ENCODE peak calls at places on chromosome 10, in six cellular contexts. One of them, this sample, is unnamed.
A peak's percentile ranks its signal among the peaks of the same experiment; 100 is the strongest.

GRCh38 chr10:31126593-31126992 is 94.9 kb upstream of the ZNF438 start:
- ATAC-seq in HepG2: no peak
- ATAC-seq in upper lobe of left lung: no peak
- ATAC-seq in A549: no peak
- ATAC-seq in GM12878: no peak
- ATAC-seq in K562: no peak
- ATAC-seq in this sample: no peak

GRCh38 chr10:77090381-77091356 is 546.9 kb downstream of the KCNMA1 start:
- ATAC-seq in HepG2: no peak
- ATAC-seq in upper lobe of left lung: no peak
- ATAC-seq in A549: no peak
- ATAC-seq in GM12878: no peak
- ATAC-seq in K562: no peak
- ATAC-seq in this sample: no peak

GRCh38 chr10:34758447-34758996 is 56.6 kb downstream of the PARD3 start:
- ATAC-seq in HepG2: no peak
- ATAC-seq in upper lobe of left lung: no peak
- ATAC-seq in A549: peak; percentile 96
- ATAC-seq in GM12878: peak; percentile 76
- ATAC-seq in K562: peak; percentile 89
- ATAC-seq in this sample: no peak

GRCh38 chr10:36534471-36535002 is 590.9 kb upstream of the ANKRD30A start:
- ATAC-seq in HepG2: peak; percentile 50
- ATAC-seq in upper lobe of left lung: no peak
- ATAC-seq in A549: no peak
- ATAC-seq in GM12878: peak; percentile 77
- ATAC-seq in K562: no peak
- ATAC-seq in this sample: no peak

GRCh38 chr10:6383099-6383812 is 180.5 kb downstream of the PFKFB3 start:
- ATAC-seq in HepG2: no peak
- ATAC-seq in upper lobe of left lung: no peak
- ATAC-seq in A549: no peak
- ATAC-seq in GM12878: no peak
- ATAC-seq in K562: no peak
- ATAC-seq in this sample: peak; percentile 72

GRCh38 chr10:89592539-89592938 is 52.5 kb downstream of the PANK1 start:
- ATAC-seq in HepG2: no peak
- ATAC-seq in upper lobe of left lung: no peak
- ATAC-seq in A549: no peak
- ATAC-seq in GM12878: no peak
- ATAC-seq in K562: no peak
- ATAC-seq in this sample: no peak

GRCh38 chr10:48671914-48672595 is 12.6 kb upstream of the WDFY4 start:
- ATAC-seq in HepG2: no peak
- ATAC-seq in upper lobe of left lung: peak; percentile 69
- ATAC-seq in A549: no peak
- ATAC-seq in GM12878: peak; percentile 70
- ATAC-seq in K562: peak; percentile 37
- ATAC-seq in this sample: no peak

GRCh38 chr10:17238445-17239275 is 10.6 kb downstream of the VIM start:
- ATAC-seq in HepG2: no peak
- ATAC-seq in upper lobe of left lung: no peak
- ATAC-seq in A549: peak; percentile 80
- ATAC-seq in GM12878: peak; percentile 26
- ATAC-seq in K562: peak; percentile 58
- ATAC-seq in this sample: peak; percentile 45

GRCh38 chr10:69731184-69731583 is 70.5 kb upstream of the COL13A1 start:
- ATAC-seq in HepG2: no peak
- ATAC-seq in upper lobe of left lung: no peak
- ATAC-seq in A549: no peak
- ATAC-seq in GM12878: no peak
- ATAC-seq in K562: no peak
- ATAC-seq in this sample: no peak

GRCh38 chr10:95297402-95297801 is 6.6 kb upstream of the PDLIM1 start:
- ATAC-seq in HepG2: no peak
- ATAC-seq in upper lobe of left lung: no peak
- ATAC-seq in A549: no peak
- ATAC-seq in GM12878: peak; percentile 44
- ATAC-seq in K562: peak; percentile 87
- ATAC-seq in this sample: no peak

GRCh38 chr10:77787440-77787839 is 139.1 kb downstream of the DLG5 start:
- ATAC-seq in HepG2: no peak
- ATAC-seq in upper lobe of left lung: no peak
- ATAC-seq in A549: no peak
- ATAC-seq in GM12878: no peak
- ATAC-seq in K562: no peak
- ATAC-seq in this sample: no peak

GRCh38 chr10:93599335-93599734 is 1.7 kb downstream of the RBP4 start:
- ATAC-seq in HepG2: no peak
- ATAC-seq in upper lobe of left lung: no peak
- ATAC-seq in A549: no peak
- ATAC-seq in GM12878: no peak
- ATAC-seq in K562: no peak
- ATAC-seq in this sample: no peak
- TF ChIP-seq POLR2A in HepG2: no peak
- TF ChIP-seq POLR2A in upper lobe of left lung: no peak
- TF ChIP-seq POLR2A in A549: no peak
- TF ChIP-seq POLR2A in GM12878: no peak
- TF ChIP-seq POLR2A in K562: no peak
- TF ChIP-seq POLR2A in this sample: no peak

GRCh38 chr10:110305767-110306451 is 1.2 kb upstream of the SMNDC1 start:
- ATAC-seq in HepG2: peak; percentile 51
- ATAC-seq in upper lobe of left lung: peak; percentile 88
- ATAC-seq in A549: peak; percentile 69
- ATAC-seq in GM12878: peak; percentile 72
- ATAC-seq in K562: peak; percentile 71
- ATAC-seq in this sample: peak; percentile 40

GRCh38 chr10:110304394-110304779 is 333 bp downstream of the SMNDC1 start:
- ATAC-seq in HepG2: peak; percentile 83
- ATAC-seq in upper lobe of left lung: peak; percentile 80
- ATAC-seq in A549: peak; percentile 79
- ATAC-seq in GM12878: peak; percentile 72
- ATAC-seq in K562: peak; percentile 87
- ATAC-seq in this sample: peak; percentile 73

GRCh38 chr10:110306452-110306768 is 1.7 kb upstream of the SMNDC1 start:
- ATAC-seq in HepG2: no peak
- ATAC-seq in upper lobe of left lung: no peak
- ATAC-seq in A549: no peak
- ATAC-seq in GM12878: no peak
- ATAC-seq in K562: no peak
- ATAC-seq in this sample: no peak

GRCh38 chr10:110303681-110304080 is 1.0 kb downstream of the SMNDC1 start:
- ATAC-seq in HepG2: no peak
- ATAC-seq in upper lobe of left lung: no peak
- ATAC-seq in A549: no peak
- ATAC-seq in GM12878: no peak
- ATAC-seq in K562: no peak
- ATAC-seq in this sample: no peak

DNA sequence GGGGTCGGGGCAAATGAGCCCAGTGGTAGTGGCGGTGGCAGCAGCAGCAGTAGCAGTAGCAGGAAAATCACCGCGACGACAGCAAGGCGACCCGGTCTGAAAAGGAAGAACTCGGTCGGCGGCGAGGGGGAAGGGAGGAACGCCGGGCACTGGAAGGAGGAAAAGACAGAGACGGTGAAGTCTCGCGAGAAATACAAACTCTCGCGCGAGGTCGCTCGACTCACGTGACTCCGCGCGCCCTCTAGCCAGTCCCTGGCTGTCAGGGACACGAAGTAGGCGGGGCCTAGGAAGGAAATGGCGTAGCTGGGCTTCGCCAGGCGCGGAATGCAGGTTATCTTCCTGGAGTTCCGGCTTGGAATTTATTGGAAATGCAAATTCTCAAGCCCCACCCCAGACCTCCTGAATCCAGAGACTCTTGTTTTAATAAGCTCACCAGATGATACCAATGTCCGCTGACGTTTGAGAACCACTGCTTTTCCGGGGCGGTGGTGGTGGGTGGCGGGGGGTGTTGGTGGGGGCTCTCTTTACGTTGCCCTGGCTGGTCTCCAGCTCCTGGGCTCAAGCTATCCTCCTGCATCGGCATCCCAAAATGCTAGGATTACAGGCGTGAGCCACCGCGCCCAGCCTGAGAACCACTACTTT is at the start of gene SMNDC1:
- ATAC-seq in HepG2: peak; percentile 94
- ATAC-seq in upper lobe of left lung: peak; percentile 99
- ATAC-seq in A549: peak; percentile 91
- ATAC-seq in GM12878: peak; percentile 91
- ATAC-seq in K562: peak; percentile 92
- ATAC-seq in this sample: peak; percentile 95
- TF ChIP-seq EP300 in HepG2: no peak
- TF ChIP-seq EP300 in upper lobe of left lung: no peak
- TF ChIP-seq EP300 in A549: no peak
- TF ChIP-seq EP300 in GM12878: no peak
- TF ChIP-seq EP300 in K562: no peak
- TF ChIP-seq EP300 in this sample: no peak

GRCh38 chr10:84837041-84837766 is 508.8 kb downstream of the CCSER2 start:
- ATAC-seq in HepG2: no peak
- ATAC-seq in upper lobe of left lung: no peak
- ATAC-seq in A549: no peak
- ATAC-seq in GM12878: no peak
- ATAC-seq in K562: no peak
- ATAC-seq in this sample: no peak
- H3K27ac ChIP-seq in HepG2: no peak overlapping the region
- H3K27ac ChIP-seq in upper lobe of left lung: no peak overlapping the region
- H3K27ac ChIP-seq in A549: no peak overlapping the region
- H3K27ac ChIP-seq in GM12878: no peak overlapping the region
- H3K27ac ChIP-seq in K562: no peak overlapping the region
- H3K27ac ChIP-seq in this sample: no peak overlapping the region

DNA sequence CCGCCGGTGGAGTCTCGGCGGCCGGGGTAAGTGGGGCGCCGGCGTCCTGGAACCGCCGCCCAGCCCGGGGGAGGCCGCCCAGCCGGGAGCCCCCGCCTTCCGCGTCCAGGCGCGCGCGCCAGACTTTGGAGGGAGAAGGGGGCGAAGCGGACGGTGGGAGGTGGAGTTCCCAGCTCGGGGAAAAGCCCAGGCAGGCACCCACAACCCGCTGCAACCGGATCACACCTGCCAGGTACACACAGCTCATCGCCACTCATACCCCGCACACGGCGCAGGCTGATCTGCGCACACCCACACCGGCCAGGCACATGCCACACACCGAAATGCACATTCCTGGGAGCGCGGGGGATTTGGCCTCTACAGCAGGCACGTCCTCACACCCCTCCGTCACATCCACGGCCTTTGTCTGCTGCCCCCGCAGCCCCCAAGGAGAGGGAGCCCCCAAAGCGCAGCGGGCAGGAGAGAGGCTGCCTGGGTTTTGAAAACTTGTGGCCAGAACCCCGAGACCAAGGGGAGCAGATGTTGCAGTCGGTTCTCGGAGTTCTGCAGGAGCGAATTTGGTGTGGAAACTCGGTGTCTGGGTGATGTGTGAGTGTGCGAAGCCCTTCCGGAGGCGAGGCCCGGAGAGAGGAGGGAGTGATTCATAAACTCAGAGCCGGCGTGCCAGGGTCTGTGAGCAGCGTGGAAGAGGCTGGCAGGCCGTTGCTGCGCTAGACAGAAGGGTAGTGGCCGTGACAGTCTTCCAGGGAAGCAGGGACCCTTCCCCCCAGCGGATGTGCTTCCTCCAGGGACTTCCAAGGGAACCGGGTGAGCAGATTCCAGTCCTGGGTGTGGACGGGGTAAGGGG is 697 bp downstream of the CHST3 start:
- ATAC-seq in HepG2: peak; percentile 45
- ATAC-seq in upper lobe of left lung: peak; percentile 13
- ATAC-seq in A549: peak; percentile 58
- ATAC-seq in GM12878: peak; percentile 62
- ATAC-seq in K562: no peak
- ATAC-seq in this sample: peak; percentile 58
- TF ChIP-seq POLR2A in HepG2: peak; percentile 53
- TF ChIP-seq POLR2A in upper lobe of left lung: no peak
- TF ChIP-seq POLR2A in A549: no peak
- TF ChIP-seq POLR2A in GM12878: no peak
- TF ChIP-seq POLR2A in K562: no peak
- TF ChIP-seq POLR2A in this sample: peak; percentile 55

GRCh38 chr10:87685832-87686589 is 26.3 kb downstream of the PAPSS2 start:
- ATAC-seq in HepG2: no peak
- ATAC-seq in upper lobe of left lung: peak; percentile 37
- ATAC-seq in A549: no peak
- ATAC-seq in GM12878: no peak
- ATAC-seq in K562: no peak
- ATAC-seq in this sample: peak; percentile 63

GRCh38 chr10:87678302-87678701 is 18.6 kb downstream of the PAPSS2 start:
- ATAC-seq in HepG2: no peak
- ATAC-seq in upper lobe of left lung: no peak
- ATAC-seq in A549: no peak
- ATAC-seq in GM12878: no peak
- ATAC-seq in K562: no peak
- ATAC-seq in this sample: no peak

GRCh38 chr10:87683356-87683755 is 23.7 kb downstream of the PAPSS2 start:
- ATAC-seq in HepG2: no peak
- ATAC-seq in upper lobe of left lung: no peak
- ATAC-seq in A549: no peak
- ATAC-seq in GM12878: no peak
- ATAC-seq in K562: no peak
- ATAC-seq in this sample: no peak

DNA sequence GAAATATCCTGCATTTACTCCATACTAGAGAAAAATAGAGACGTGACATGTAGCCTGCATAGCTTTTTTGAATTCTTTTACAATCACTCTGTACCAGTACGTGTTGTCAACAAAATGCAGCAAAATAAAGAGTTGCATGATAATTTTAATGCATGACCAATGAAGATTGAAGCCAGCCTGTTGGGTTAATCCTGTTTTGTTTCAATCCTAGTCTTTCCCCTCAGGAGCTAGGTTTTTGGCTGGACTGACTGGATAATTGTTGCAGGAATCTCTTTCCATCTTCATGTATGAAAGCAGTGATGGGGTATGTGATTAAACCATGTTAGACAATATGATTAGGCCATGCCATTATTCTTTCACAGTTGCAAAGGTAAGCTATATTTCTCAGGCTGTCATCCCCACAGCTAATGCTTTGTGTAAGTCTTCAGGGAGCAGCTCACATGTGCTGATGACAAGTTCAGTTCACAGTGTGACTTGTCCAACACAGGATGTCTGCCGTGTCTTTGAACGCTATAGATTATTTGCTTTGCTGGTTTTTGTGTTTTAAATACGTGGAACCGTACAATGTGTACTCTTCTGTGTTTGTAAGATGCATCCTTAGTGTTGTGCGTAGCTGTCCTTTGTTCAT is 24.4 kb downstream of the PAPSS2 start:
- ATAC-seq in HepG2: no peak
- ATAC-seq in upper lobe of left lung: no peak
- ATAC-seq in A549: no peak
- ATAC-seq in GM12878: no peak
- ATAC-seq in K562: no peak
- ATAC-seq in this sample: no peak
- TF ChIP-seq EP300 in HepG2: no peak
- TF ChIP-seq EP300 in upper lobe of left lung: no peak
- TF ChIP-seq EP300 in A549: no peak
- TF ChIP-seq EP300 in GM12878: no peak
- TF ChIP-seq EP300 in K562: no peak
- TF ChIP-seq EP300 in this sample: no peak

This sample was measured in gastroesophageal sphincter.